ENCODE peak calls at places on chromosomes 5 and 9, in four cellular contexts. One of them, this sample, is unnamed.

GRCh38 chr5:126122942-126123341 is 300.3 kb upstream of the GRAMD2B start:
- DNase-seq in NCI-H1417 treated with DMSO at 0.1 percent for 48 hours: no peak
- DNase-seq in astrocyte: no peak
- DNase-seq in mesothelial cell of epicardium: no peak
- DNase-seq in this sample: no peak

GRCh38 chr9:17004500-17004899 is 130.3 kb upstream of the CNTLN start:
- DNase-seq in NCI-H1417 treated with DMSO at 0.1 percent for 48 hours: no peak
- DNase-seq in astrocyte: peak; percentile 14
- DNase-seq in mesothelial cell of epicardium: no peak
- DNase-seq in this sample: no peak

GRCh38 chr9:93821307-93821703 is 133.8 kb downstream of the BARX1 start:
- DNase-seq in NCI-H1417 treated with DMSO at 0.1 percent for 48 hours: no peak
- DNase-seq in astrocyte: no peak
- DNase-seq in mesothelial cell of epicardium: no peak
- DNase-seq in this sample: no peak

GRCh38 chr9:87968155-87968554 is 6.2 kb downstream of the CDK20 start:
- DNase-seq in NCI-H1417 treated with DMSO at 0.1 percent for 48 hours: no peak
- DNase-seq in astrocyte: no peak
- DNase-seq in mesothelial cell of epicardium: no peak
- DNase-seq in this sample: no peak

GRCh38 chr5:179863449-179864085 is 5.0 kb upstream of the MRNIP start:
- DNase-seq in NCI-H1417 treated with DMSO at 0.1 percent for 48 hours: no peak
- DNase-seq in astrocyte: no peak
- DNase-seq in mesothelial cell of epicardium: no peak
- DNase-seq in this sample: no peak

GRCh38 chr9:32866292-32866691 is 83.0 kb downstream of the TMEM215 start:
- DNase-seq in NCI-H1417 treated with DMSO at 0.1 percent for 48 hours: no peak
- DNase-seq in astrocyte: peak; percentile 52
- DNase-seq in mesothelial cell of epicardium: no peak
- DNase-seq in this sample: no peak

GRCh38 chr5:113269023-113269997 is 165.5 kb downstream of the TSSK1B start:
- DNase-seq in NCI-H1417 treated with DMSO at 0.1 percent for 48 hours: no peak
- DNase-seq in astrocyte: no peak
- DNase-seq in mesothelial cell of epicardium: no peak
- DNase-seq in this sample: no peak

GRCh38 chr9:116320180-116320799 is 166.7 kb downstream of the PAPPA start:
- DNase-seq in NCI-H1417 treated with DMSO at 0.1 percent for 48 hours: no peak
- DNase-seq in astrocyte: no peak
- DNase-seq in mesothelial cell of epicardium: no peak
- DNase-seq in this sample: no peak

GRCh38 chr5:50990296-50990924 is 324.0 kb downstream of the PARP8 start:
- DNase-seq in NCI-H1417 treated with DMSO at 0.1 percent for 48 hours: no peak
- DNase-seq in astrocyte: no peak
- DNase-seq in mesothelial cell of epicardium: no peak
- DNase-seq in this sample: no peak

GRCh38 chr9:134698587-134699342 is 57.2 kb downstream of the COL5A1 start:
- DNase-seq in NCI-H1417 treated with DMSO at 0.1 percent for 48 hours: no peak
- DNase-seq in astrocyte: peak; percentile 30
- DNase-seq in mesothelial cell of epicardium: no peak
- DNase-seq in this sample: peak; percentile 92

GRCh38 chr5:4868140-4868735 is 271.9 kb upstream of the ADAMTS16 start:
- DNase-seq in NCI-H1417 treated with DMSO at 0.1 percent for 48 hours: no peak
- DNase-seq in astrocyte: peak; percentile 19
- DNase-seq in mesothelial cell of epicardium: no peak
- DNase-seq in this sample: peak; percentile 61

GRCh38 chr5:82894754-82895153 is 182.4 kb downstream of the TMEM167A start:
- DNase-seq in NCI-H1417 treated with DMSO at 0.1 percent for 48 hours: no peak
- DNase-seq in astrocyte: no peak
- DNase-seq in mesothelial cell of epicardium: no peak
- DNase-seq in this sample: no peak

GRCh38 chr5:1449081-1449630 is 3.9 kb upstream of the SLC6A3 start:
- DNase-seq in NCI-H1417 treated with DMSO at 0.1 percent for 48 hours: no peak
- DNase-seq in astrocyte: no peak
- DNase-seq in mesothelial cell of epicardium: no peak
- DNase-seq in this sample: no peak

GRCh38 chr9:129166962-129167557 is 11.0 kb downstream of the IER5L start:
- DNase-seq in NCI-H1417 treated with DMSO at 0.1 percent for 48 hours: peak; percentile 33
- DNase-seq in astrocyte: peak; percentile 67
- DNase-seq in mesothelial cell of epicardium: peak; percentile 47
- DNase-seq in this sample: no peak

GRCh38 chr9:89154218-89154617 is 24.4 kb downstream of the SHC3 start:
- DNase-seq in NCI-H1417 treated with DMSO at 0.1 percent for 48 hours: no peak
- DNase-seq in astrocyte: no peak
- DNase-seq in mesothelial cell of epicardium: no peak
- DNase-seq in this sample: no peak

GRCh38 chr5:172901788-172902496 is 57.3 kb upstream of the RPL26L1 start:
- DNase-seq in NCI-H1417 treated with DMSO at 0.1 percent for 48 hours: no peak
- DNase-seq in astrocyte: peak; percentile 57
- DNase-seq in mesothelial cell of epicardium: no peak
- DNase-seq in this sample: no peak

GRCh38 chr9:37309136-37309535 is 113.4 kb upstream of the GRHPR start:
- DNase-seq in NCI-H1417 treated with DMSO at 0.1 percent for 48 hours: no peak
- DNase-seq in astrocyte: no peak
- DNase-seq in mesothelial cell of epicardium: no peak
- DNase-seq in this sample: no peak

GRCh38 chr5:41115281-41115680 is 44.1 kb upstream of the MROH2B start:
- DNase-seq in NCI-H1417 treated with DMSO at 0.1 percent for 48 hours: no peak
- DNase-seq in astrocyte: peak; percentile 79
- DNase-seq in mesothelial cell of epicardium: no peak
- DNase-seq in this sample: no peak

GRCh38 chr5:120512068-120512467 is 48.0 kb downstream of the PRR16 start:
- DNase-seq in NCI-H1417 treated with DMSO at 0.1 percent for 48 hours: no peak
- DNase-seq in astrocyte: no peak
- DNase-seq in mesothelial cell of epicardium: no peak
- DNase-seq in this sample: no peak

GRCh38 chr5:122842016-122842580 is 3.3 kb upstream of the SNX24 start:
- DNase-seq in NCI-H1417 treated with DMSO at 0.1 percent for 48 hours: no peak
- DNase-seq in astrocyte: no peak
- DNase-seq in mesothelial cell of epicardium: no peak
- DNase-seq in this sample: no peak

GRCh38 chr5:158414780-158415179 is 555.8 kb upstream of the CLINT1 start:
- DNase-seq in NCI-H1417 treated with DMSO at 0.1 percent for 48 hours: no peak
- DNase-seq in astrocyte: peak; percentile 93
- DNase-seq in mesothelial cell of epicardium: no peak
- DNase-seq in this sample: no peak

GRCh38 chr5:67431191-67431590 is 234.6 kb upstream of the CD180 start:
- DNase-seq in NCI-H1417 treated with DMSO at 0.1 percent for 48 hours: no peak
- DNase-seq in astrocyte: peak; percentile 76
- DNase-seq in mesothelial cell of epicardium: no peak
- DNase-seq in this sample: no peak

GRCh38 chr9:137320555-137321384 is 18.7 kb upstream of the NRARP start:
- DNase-seq in NCI-H1417 treated with DMSO at 0.1 percent for 48 hours: no peak
- DNase-seq in astrocyte: no peak
- DNase-seq in mesothelial cell of epicardium: peak; percentile 18
- DNase-seq in this sample: peak; percentile 14

GRCh38 chr9:86580688-86581087 is 226.5 kb upstream of the TUT7 start:
- DNase-seq in NCI-H1417 treated with DMSO at 0.1 percent for 48 hours: no peak
- DNase-seq in astrocyte: no peak
- DNase-seq in mesothelial cell of epicardium: no peak
- DNase-seq in this sample: no peak

GRCh38 chr9:113390192-113390960 is 10.7 kb downstream of the ALAD start:
- DNase-seq in NCI-H1417 treated with DMSO at 0.1 percent for 48 hours: no peak
- DNase-seq in astrocyte: no peak
- DNase-seq in mesothelial cell of epicardium: no peak
- DNase-seq in this sample: no peak

GRCh38 chr9:91954841-91955471 is 4.9 kb upstream of the ROR2 start:
- DNase-seq in NCI-H1417 treated with DMSO at 0.1 percent for 48 hours: no peak
- DNase-seq in astrocyte: peak; percentile 86
- DNase-seq in mesothelial cell of epicardium: no peak
- DNase-seq in this sample: peak; percentile 52

GRCh38 chr5:77986261-77986660 is 210.1 kb upstream of the TBCA start:
- DNase-seq in NCI-H1417 treated with DMSO at 0.1 percent for 48 hours: no peak
- DNase-seq in astrocyte: no peak
- DNase-seq in mesothelial cell of epicardium: no peak
- DNase-seq in this sample: no peak

GRCh38 chr9:126114409-126114760 is 212.2 kb upstream of the MVB12B start:
- DNase-seq in NCI-H1417 treated with DMSO at 0.1 percent for 48 hours: no peak
- DNase-seq in astrocyte: no peak
- DNase-seq in mesothelial cell of epicardium: no peak
- DNase-seq in this sample: no peak

GRCh38 chr5:179436321-179437122 is 91.3 kb upstream of the ADAMTS2 start:
- DNase-seq in NCI-H1417 treated with DMSO at 0.1 percent for 48 hours: no peak
- DNase-seq in astrocyte: no peak
- DNase-seq in mesothelial cell of epicardium: no peak
- DNase-seq in this sample: no peak

GRCh38 chr5:160799160-160799559 is 52.9 kb downstream of the ATP10B start:
- DNase-seq in NCI-H1417 treated with DMSO at 0.1 percent for 48 hours: no peak
- DNase-seq in astrocyte: no peak
- DNase-seq in mesothelial cell of epicardium: no peak
- DNase-seq in this sample: no peak

GRCh38 chr9:125176632-125177031 is 13.0 kb downstream of the PPP6C start:
- DNase-seq in NCI-H1417 treated with DMSO at 0.1 percent for 48 hours: no peak
- DNase-seq in astrocyte: no peak
- DNase-seq in mesothelial cell of epicardium: no peak
- DNase-seq in this sample: no peak

GRCh38 chr5:168066536-168067208 is 224.8 kb upstream of the WWC1 start:
- DNase-seq in NCI-H1417 treated with DMSO at 0.1 percent for 48 hours: no peak
- DNase-seq in astrocyte: no peak
- DNase-seq in mesothelial cell of epicardium: no peak
- DNase-seq in this sample: no peak

GRCh38 chr9:121150188-121150587 is 51.5 kb downstream of the RAB14 start:
- DNase-seq in NCI-H1417 treated with DMSO at 0.1 percent for 48 hours: no peak
- DNase-seq in astrocyte: no peak
- DNase-seq in mesothelial cell of epicardium: no peak
- DNase-seq in this sample: no peak

GRCh38 chr9:120689860-120690259 is 24.4 kb downstream of the MEGF9 start:
- DNase-seq in NCI-H1417 treated with DMSO at 0.1 percent for 48 hours: peak; percentile 74
- DNase-seq in astrocyte: peak; percentile 82
- DNase-seq in mesothelial cell of epicardium: no peak
- DNase-seq in this sample: no peak

GRCh38 chr5:6713274-6714181 is at the start of gene TENT4A:
- DNase-seq in NCI-H1417 treated with DMSO at 0.1 percent for 48 hours: peak; percentile 87
- DNase-seq in astrocyte: peak; percentile 84
- DNase-seq in mesothelial cell of epicardium: no peak
- DNase-seq in this sample: peak; percentile 82